ENCODE peak calls at places on chromosome 3, in seven cellular contexts. A is IMR-90, K is HCT116, F is DND-41, Y is K562, M is mammary epithelial cell, J is HepG2. G is an unnamed sample.
A peak's percentile ranks its signal among the peaks of the same experiment; 100 is the strongest.

GRCh38 chr3:94293793-94294195 is 230.9 kb downstream of the NSUN3 start:
- DNase-seq in A (no peak), K (no peak), F (no peak), Y (no peak), M (peak; percentile 45), J (no peak), G (no peak)

GRCh38 chr3:11088066-11088465 is 66.2 kb upstream of the HRH1 start:
- DNase-seq in A (no peak), K (no peak), F (no peak), Y (no peak), M (no peak), J (no peak), G (no peak)

GRCh38 chr3:182920515-182921084 is 59.7 kb downstream of the DCUN1D1 start:
- DNase-seq in A (no peak), K (peak; percentile 19), F (no peak), Y (peak; percentile 96), M (no peak), J (no peak), G (no peak)

GRCh38 chr3:41029356-41029755 is 169.9 kb upstream of the CTNNB1 start:
- DNase-seq in A (no peak), K (no peak), F (no peak), Y (no peak), M (no peak), J (no peak), G (no peak)

GRCh38 chr3:128845119-128845518 is 34.3 kb upstream of the ACAD9 start:
- DNase-seq in A (no peak), K (no peak), F (no peak), Y (peak; percentile 27), M (no peak), J (peak; percentile 25), G (no peak)

GRCh38 chr3:140143670-140144069 is 208.7 kb downstream of the CLSTN2 start:
- DNase-seq in A (no peak), K (no peak), F (no peak), Y (no peak), M (no peak), J (no peak), G (no peak)

GRCh38 chr3:88033806-88034205 is 25.0 kb downstream of the CGGBP1 start:
- DNase-seq in A (no peak), K (no peak), F (no peak), Y (peak; percentile 32), M (no peak), J (no peak), G (no peak)

GRCh38 chr3:39524107-39524506 is 56.6 kb downstream of the MOBP start:
- DNase-seq in A (no peak), K (peak; percentile 3), F (no peak), Y (no peak), M (no peak), J (no peak), G (no peak)

GRCh38 chr3:194067949-194068362 is 68.0 kb upstream of the HES1 start:
- DNase-seq in A (no peak), K (no peak), F (no peak), Y (no peak), M (peak; percentile 63), J (no peak), G (no peak)

GRCh38 chr3:52323526-52324295 is 7.6 kb downstream of the DNAH1 start:
- DNase-seq in A (no peak), K (no peak), F (no peak), Y (no peak), M (no peak), J (peak; percentile 37), G (no peak)

GRCh38 chr3:170760174-170760526 is 109.8 kb downstream of the RPL22L1 start:
- DNase-seq in A (peak; percentile 40), K (no peak), F (no peak), Y (no peak), M (no peak), J (no peak), G (no peak)

GRCh38 chr3:170448530-170449110 is 30.0 kb downstream of the CLDN11 start:
- DNase-seq in A (peak; percentile 33), K (no peak), F (no peak), Y (no peak), M (peak; percentile 32), J (no peak), G (no peak)

GRCh38 chr3:42690766-42691680 is 5.7 kb downstream of the KLHL40 start:
- DNase-seq in A (no peak), K (no peak), F (no peak), Y (no peak), M (no peak), J (no peak), G (no peak)

GRCh38 chr3:129441215-129441614 is 1.2 kb downstream of the IFT122 start:
- DNase-seq in A (no peak), K (no peak), F (peak; percentile 28), Y (peak; percentile 21), M (peak; percentile 14), J (no peak), G (no peak)

GRCh38 chr3:134656211-134656800 is 5.5 kb upstream of the KY start:
- DNase-seq in A (no peak), K (no peak), F (no peak), Y (no peak), M (no peak), J (no peak), G (no peak)

GRCh38 chr3:158528306-158528705 is 42.7 kb upstream of the MLF1 start:
- DNase-seq in A (no peak), K (no peak), F (no peak), Y (no peak), M (no peak), J (no peak), G (no peak)

GRCh38 chr3:149969110-149969944 is 1.4 kb downstream of the PFN2 start:
- DNase-seq in A (peak; percentile 87), K (peak; percentile 57), F (no peak), Y (peak; percentile 23), M (peak; percentile 72), J (peak; percentile 78), G (peak; percentile 53)

GRCh38 chr3:41681479-41681878 is 280.4 kb downstream of the ULK4 start:
- DNase-seq in A (peak; percentile 92), K (no peak), F (peak; percentile 14), Y (no peak), M (peak; percentile 87), J (peak; percentile 79), G (no peak)

GRCh38 chr3:72004749-72005292 is 219.9 kb upstream of the PROK2 start:
- DNase-seq in A (peak; percentile 51), K (no peak), F (no peak), Y (peak; percentile 40), M (peak; percentile 56), J (no peak), G (no peak)

GRCh38 chr3:31532587-31533168 is at the start of gene STT3B:
- DNase-seq in A (peak; percentile 75), K (peak; percentile 40), F (peak; percentile 90), Y (peak; percentile 90), M (peak; percentile 88), J (peak; percentile 62), G (peak; percentile 86)

GRCh38 chr3:137692803-137693431 is 71.2 kb upstream of the SOX14 start:
- DNase-seq in A (no peak), K (peak; percentile 13), F (peak; percentile 9), Y (peak; percentile 27), M (peak; percentile 16), J (peak; percentile 31), G (peak; percentile 23)

GRCh38 chr3:131007782-131008181 is 18.8 kb downstream of the ASTE1 start:
- DNase-seq in A (peak; percentile 28), K (no peak), F (no peak), Y (no peak), M (no peak), J (no peak), G (no peak)

GRCh38 chr3:194691481-194692281 is 6.0 kb downstream of the FAM43A start:
- DNase-seq in A (no peak), K (no peak), F (no peak), Y (no peak), M (no peak), J (no peak), G (no peak)

GRCh38 chr3:71689305-71689704 is 35.9 kb downstream of the EIF4E3 start:
- DNase-seq in A (no peak), K (no peak), F (no peak), Y (no peak), M (peak; percentile 71), J (no peak), G (no peak)

GRCh38 chr3:114121996-114122709 is 56.7 kb downstream of the DRD3 start:
- DNase-seq in A (peak; percentile 68), K (no peak), F (no peak), Y (no peak), M (peak; percentile 14), J (no peak), G (no peak)

GRCh38 chr3:14581334-14582072 is 41.4 kb upstream of the GRIP2 start:
- DNase-seq in A (no peak), K (no peak), F (no peak), Y (peak; percentile 8), M (no peak), J (no peak), G (no peak)

GRCh38 chr3:192566706-192567290 is 160.5 kb downstream of the FGF12 start:
- DNase-seq in A (peak; percentile 84), K (peak; percentile 60), F (peak; percentile 59), Y (peak; percentile 65), M (peak; percentile 50), J (peak; percentile 45), G (peak; percentile 61)
- TF ChIP-seq CTCF in A (peak; percentile 91), K (peak; percentile 96), F (peak; percentile 69), Y (peak; percentile 37), M (peak; percentile 51), J (peak; percentile 69), G (peak; percentile 44)

GRCh38 chr3:123629747-123630047 is 44.8 kb upstream of the HACD2 start:
- DNase-seq in A (no peak), K (no peak), F (no peak), Y (no peak), M (no peak), J (no peak), G (no peak)
- H3K27ac ChIP-seq in A (no peak overlapping the region), K (no peak overlapping the region), F (no peak overlapping the region), Y (no peak overlapping the region), M (no peak overlapping the region), J (no peak overlapping the region), G (no peak overlapping the region)

GRCh38 chr3:38139652-38140051 is 1.2 kb downstream of the MYD88 start:
- DNase-seq in A (no peak), K (no peak), F (no peak), Y (no peak), M (no peak), J (no peak), G (no peak)

GRCh38 chr3:38137615-38138346 is 680 bp upstream of the MYD88 start:
- DNase-seq in A (no peak), K (no peak), F (no peak), Y (peak; percentile 45), M (no peak), J (no peak), G (peak; percentile 49)

GRCh38 chr3:38140326-38141172 is 2.1 kb downstream of the MYD88 start:
- DNase-seq in A (no peak), K (no peak), F (no peak), Y (no peak), M (no peak), J (no peak), G (no peak)

GRCh38 chr3:38138347-38139190 is at the start of gene MYD88:
- DNase-seq in A (peak; percentile 51), K (no peak), F (peak; percentile 89), Y (peak; percentile 87), M (peak; percentile 51), J (peak; percentile 63), G (peak; percentile 90)

GRCh38 chr3:38139191-38139590 is 730 bp downstream of the MYD88 start:
- DNase-seq in A (no peak), K (no peak), F (no peak), Y (no peak), M (no peak), J (no peak), G (peak; percentile 32)
- H3K9ac ChIP-seq in A (peak overlapping the region; percentile 95), K (peak overlapping the region; percentile 65), F (peak overlapping the region; percentile 96), Y (peak overlapping the region; percentile 97), M (peak overlapping the region; percentile 74), J (peak overlapping the region; percentile 85), G (peak overlapping the region; percentile 97)

GRCh38 chr3:81237193-81237592 is 524.3 kb downstream of the GBE1 start:
- DNase-seq in A (no peak), K (no peak), F (no peak), Y (no peak), M (no peak), J (no peak), G (no peak)
- TF ChIP-seq CTCF in A (no peak), K (no peak), F (no peak), Y (no peak), M (no peak), J (no peak), G (no peak)

G was measured in colonic mucosa.